ENCODE peak calls at places on chromosome 16, in four cellular contexts. G is colonic mucosa, P is IMR-90, A is T-cell. N is an unnamed sample.

GRCh38 chr16:82368041-82368440 is 198.0 kb upstream of the MPHOSPH6 start:
- DNase-seq in G (peak), P (peak), A (no peak), N (peak)

GRCh38 chr16:82699711-82700495 is 73.1 kb downstream of the CDH13 start:
- DNase-seq in A (no peak), G (peak), P (peak), N (no peak)

GRCh38 chr16:228917-229730 is at the start of gene LUC7L:
- DNase-seq in A (peak), P (peak), G (peak), N (peak)

GRCh38 chr16:4796982-4797804 is 2.0 kb downstream of the SMIM22 start:
- DNase-seq in A (no peak), G (peak), P (no peak), N (no peak)

GRCh38 chr16:79411805-79412204 is 188.7 kb downstream of the MAF start:
- DNase-seq in P (no peak), A (no peak), G (no peak), N (no peak)

GRCh38 chr16:82016268-82016667 is 5.0 kb upstream of the SDR42E1 start:
- DNase-seq in A (no peak), G (peak), P (peak), N (peak)

GRCh38 chr16:138049-138417 is 440 bp downstream of the NPRL3 start:
- DNase-seq in P (no peak), A (peak), G (no peak), N (peak)

GRCh38 chr16:51144203-51144602 is 6.9 kb downstream of the SALL1 start:
- DNase-seq in A (no peak), P (no peak), G (no peak), N (no peak)

GRCh38 chr16:80996688-80997138 is 10.0 kb downstream of the CMC2 start:
- DNase-seq in A (no peak), G (no peak), P (no peak), N (no peak)

GRCh38 chr16:1839554-1839953 is 12.5 kb downstream of the FAHD1 start:
- DNase-seq in P (peak), A (no peak), G (no peak), N (no peak)

GRCh38 chr16:55476625-55477533 is 2.1 kb upstream of the MMP2 start:
- DNase-seq in P (no peak), A (no peak), G (no peak), N (no peak)

GRCh38 chr16:19876501-19877059 is 8.1 kb downstream of the GPRC5B start:
- DNase-seq in A (no peak), G (no peak), P (no peak), N (no peak)

N was measured in hepatocyte.